ENCODE peak calls at places on chromosomes 3 and 15, in four cellular contexts. One of them, this sample, is unnamed.

GRCh38 chr3:8143186-8143585 is 358.4 kb upstream of the LMCD1 start:
- DNase-seq in GM12878: no peak
- DNase-seq in HepG2: no peak
- DNase-seq in K562: no peak
- DNase-seq in this sample: no peak

GRCh38 chr15:93706881-93707280 is 524.5 kb upstream of the MCTP2 start:
- DNase-seq in HepG2: no peak
- DNase-seq in K562: no peak
- DNase-seq in GM12878: no peak
- DNase-seq in this sample: no peak

GRCh38 chr3:186118692-186119091 is 9.8 kb upstream of the ETV5 start:
- DNase-seq in K562: no peak
- DNase-seq in HepG2: no peak
- DNase-seq in GM12878: no peak
- DNase-seq in this sample: no peak

GRCh38 chr3:14788644-14789043 is 30.1 kb upstream of the FGD5 start:
- DNase-seq in GM12878: no peak
- DNase-seq in HepG2: no peak
- DNase-seq in K562: peak; percentile 46
- DNase-seq in this sample: no peak

GRCh38 chr3:171317133-171317532 is 143.1 kb downstream of the TNIK start:
- DNase-seq in K562: peak; percentile 68
- DNase-seq in GM12878: no peak
- DNase-seq in HepG2: no peak
- DNase-seq in this sample: no peak

GRCh38 chr15:72554471-72555425 is 80.6 kb downstream of the ARIH1 start:
- DNase-seq in K562: no peak
- DNase-seq in GM12878: no peak
- DNase-seq in HepG2: peak; percentile 4
- DNase-seq in this sample: no peak

GRCh38 chr3:174100744-174101143 is 703.2 kb downstream of the NLGN1 start:
- DNase-seq in K562: no peak
- DNase-seq in HepG2: no peak
- DNase-seq in GM12878: no peak
- DNase-seq in this sample: no peak

GRCh38 chr3:62462097-62462789 is 88.9 kb upstream of the FEZF2 start:
- DNase-seq in GM12878: no peak
- DNase-seq in HepG2: no peak
- DNase-seq in K562: no peak
- DNase-seq in this sample: no peak

GRCh38 chr3:45224824-45225464 is 1.1 kb downstream of the TMEM158 start:
- DNase-seq in HepG2: peak; percentile 40
- DNase-seq in K562: peak; percentile 75
- DNase-seq in GM12878: no peak
- DNase-seq in this sample: peak; percentile 81

GRCh38 chr15:90953947-90954711 is 555 bp upstream of the RCCD1 start:
- DNase-seq in HepG2: no peak
- DNase-seq in GM12878: no peak
- DNase-seq in K562: no peak
- DNase-seq in this sample: no peak
- H2AFZ ChIP-seq in HepG2: no peak overlapping the region
- H2AFZ ChIP-seq in GM12878: no peak overlapping the region
- H2AFZ ChIP-seq in K562: no peak overlapping the region
- H2AFZ ChIP-seq in this sample: no peak overlapping the region

DNA sequence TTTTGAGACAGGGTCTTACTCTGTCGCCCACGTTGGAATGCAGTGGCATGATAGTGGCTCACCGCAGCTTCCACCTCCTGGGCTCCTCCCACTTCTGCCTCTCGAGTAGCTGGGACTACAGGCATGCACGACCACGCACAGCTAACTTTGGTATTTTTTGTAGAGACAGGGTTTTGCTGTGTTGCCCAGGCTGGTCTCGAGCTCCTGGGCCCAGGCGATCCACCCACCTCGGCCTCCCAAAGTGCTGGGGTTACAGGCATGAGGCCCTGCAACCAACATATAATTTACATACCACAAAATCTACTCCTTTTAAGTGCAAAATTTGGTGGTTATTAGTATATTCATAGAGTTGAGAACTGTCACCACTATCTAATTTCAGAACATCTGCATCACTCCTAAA is 31.7 kb downstream of the CCDC14 start:
- DNase-seq in K562: no peak
- DNase-seq in HepG2: no peak
- DNase-seq in GM12878: no peak
- DNase-seq in this sample: no peak
- TF ChIP-seq EP300 in K562: no peak
- TF ChIP-seq EP300 in HepG2: no peak
- TF ChIP-seq EP300 in GM12878: no peak
- TF ChIP-seq EP300 in this sample: no peak

GRCh38 chr3:118817748-118818165 is 216.9 kb downstream of the IGSF11 start:
- DNase-seq in HepG2: peak; percentile 48
- DNase-seq in GM12878: no peak
- DNase-seq in K562: peak; percentile 34
- DNase-seq in this sample: no peak
- TF ChIP-seq ATF2 in HepG2: no peak
- TF ChIP-seq ATF2 in GM12878: no peak
- TF ChIP-seq ATF2 in K562: no peak
- TF ChIP-seq ATF2 in this sample: no peak

GRCh38 chr3:48564022-48564421 is 441 bp upstream of the UCN2 start:
- DNase-seq in HepG2: peak; percentile 58
- DNase-seq in K562: no peak
- DNase-seq in GM12878: no peak
- DNase-seq in this sample: no peak
- H2AFZ ChIP-seq in HepG2: no peak overlapping the region
- H2AFZ ChIP-seq in K562: no peak overlapping the region
- H2AFZ ChIP-seq in GM12878: no peak overlapping the region
- H2AFZ ChIP-seq in this sample: no peak overlapping the region

DNA sequence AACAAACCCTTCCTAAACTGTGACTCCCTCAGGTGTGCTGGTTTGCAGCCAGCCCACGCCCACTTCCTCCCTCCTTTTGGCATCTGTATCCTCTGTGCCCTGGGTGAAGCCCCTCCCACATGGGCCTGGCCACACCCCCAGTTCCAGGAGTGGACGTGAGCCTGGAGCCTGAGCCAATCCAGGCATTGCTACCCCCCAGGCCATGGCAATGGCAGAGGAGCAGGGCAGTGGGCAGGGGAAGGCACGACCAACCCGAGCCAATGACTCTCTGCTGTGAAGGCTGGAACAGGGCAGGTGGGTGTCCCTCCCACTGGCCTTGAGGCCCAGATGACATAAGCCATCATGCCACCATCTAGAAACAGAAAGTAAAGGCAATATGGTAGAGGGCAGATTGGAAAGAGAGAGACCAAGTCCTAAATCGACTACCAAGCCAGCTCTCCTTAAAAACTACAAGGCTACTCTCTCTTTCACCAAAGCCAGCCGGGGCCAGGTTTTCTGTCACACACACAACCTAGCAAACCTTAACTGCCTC is 18.6 kb downstream of the FAM174B start:
- DNase-seq in K562: peak; percentile 39
- DNase-seq in GM12878: no peak
- DNase-seq in HepG2: no peak
- DNase-seq in this sample: no peak
- TF ChIP-seq EP300 in K562: no peak
- TF ChIP-seq EP300 in GM12878: no peak
- TF ChIP-seq EP300 in HepG2: no peak
- TF ChIP-seq EP300 in this sample: no peak

GRCh38 chr3:42758126-42758525 is 14.9 kb downstream of the CCDC13 start:
- DNase-seq in GM12878: no peak
- DNase-seq in HepG2: no peak
- DNase-seq in K562: no peak
- DNase-seq in this sample: no peak
- TF ChIP-seq ATF2 in GM12878: no peak
- TF ChIP-seq ATF2 in HepG2: no peak
- TF ChIP-seq ATF2 in K562: no peak
- TF ChIP-seq ATF2 in this sample: no peak

GRCh38 chr15:34365836-34366235 is 1.2 kb downstream of the LPCAT4 start:
- DNase-seq in GM12878: no peak
- DNase-seq in HepG2: no peak
- DNase-seq in K562: no peak
- DNase-seq in this sample: no peak

GRCh38 chr15:34367128-34368081 is at the start of gene LPCAT4:
- DNase-seq in HepG2: peak; percentile 66
- DNase-seq in K562: peak; percentile 95
- DNase-seq in GM12878: peak; percentile 65
- DNase-seq in this sample: peak; percentile 59

GRCh38 chr15:34366271-34367043 is 539 bp downstream of the LPCAT4 start:
- DNase-seq in K562: peak; percentile 71
- DNase-seq in HepG2: peak; percentile 50
- DNase-seq in GM12878: no peak
- DNase-seq in this sample: peak; percentile 78

GRCh38 chr15:34364041-34364440 is 3.0 kb downstream of the LPCAT4 start:
- DNase-seq in GM12878: no peak
- DNase-seq in HepG2: no peak
- DNase-seq in K562: no peak
- DNase-seq in this sample: no peak

GRCh38 chr15:34365073-34365825 is 1.7 kb downstream of the LPCAT4 start:
- DNase-seq in HepG2: no peak
- DNase-seq in GM12878: no peak
- DNase-seq in K562: no peak
- DNase-seq in this sample: no peak
- H2AFZ ChIP-seq in HepG2: no peak overlapping the region
- H2AFZ ChIP-seq in GM12878: peak overlapping the region; percentile 40
- H2AFZ ChIP-seq in K562: no peak overlapping the region
- H2AFZ ChIP-seq in this sample: no peak overlapping the region

GRCh38 chr3:53464424-53464823 is 30.0 kb upstream of the CACNA1D start:
- DNase-seq in HepG2: peak; percentile 29
- DNase-seq in K562: no peak
- DNase-seq in GM12878: no peak
- DNase-seq in this sample: no peak
- TF ChIP-seq EP300 in HepG2: no peak
- TF ChIP-seq EP300 in K562: no peak
- TF ChIP-seq EP300 in GM12878: no peak
- TF ChIP-seq EP300 in this sample: no peak